ENCODE peak calls at places on chromosomes 12 and 14, in four cellular contexts. N is left ventricle myocardium superior; L is activated T-cell treated with anti-CD3 and anti-CD28 coated beads, Interleukin-2, amount 50 U/mL, for 48 hours; Z is GDM1. V is an unnamed sample.

GRCh38 chr14:104035300-104035699 is 50.2 kb upstream of the ASPG start:
- DNase-seq in N (no peak), L (no peak), Z (no peak), V (no peak)

GRCh38 chr12:82595946-82596345 is 90.8 kb upstream of the TMTC2 start:
- DNase-seq in N (no peak), L (no peak), Z (no peak), V (no peak)

GRCh38 chr12:68477256-68477655 is 133.4 kb upstream of the RAP1B start:
- DNase-seq in N (no peak), L (no peak), Z (no peak), V (no peak)

GRCh38 chr14:100538566-100539318 is 48.5 kb downstream of the BEGAIN start:
- DNase-seq in N (peak; percentile 23), L (no peak), Z (no peak), V (peak; percentile 10)

GRCh38 chr12:9773216-9773877 is 12.6 kb upstream of the CD69 start:
- DNase-seq in N (no peak), L (no peak), Z (no peak), V (no peak)

GRCh38 chr12:88383405-88383804 is 196.9 kb downstream of the KITLG start:
- DNase-seq in N (no peak), L (no peak), Z (no peak), V (no peak)

GRCh38 chr14:63650336-63650952 is 8.8 kb upstream of the WDR89 start:
- DNase-seq in N (no peak), L (peak; percentile 46), Z (no peak), V (no peak)

GRCh38 chr12:75960086-75960910 is 71.3 kb downstream of the PHLDA1 start:
- DNase-seq in N (no peak), L (no peak), Z (no peak), V (no peak)

GRCh38 chr12:575948-576612 is 87.2 kb downstream of the NINJ2 start:
- DNase-seq in N (peak; percentile 93), L (peak; percentile 93), Z (peak; percentile 72), V (peak; percentile 84)

GRCh38 chr14:89504602-89505320 is 87.7 kb upstream of the FOXN3 start:
- DNase-seq in N (no peak), L (peak; percentile 51), Z (peak; percentile 63), V (no peak)

GRCh38 chr12:117485984-117486839 is 124.8 kb upstream of the NOS1 start:
- DNase-seq in N (no peak), L (no peak), Z (no peak), V (no peak)